ENCODE peak calls at places on chromosomes 6 and 20, in seven cellular contexts. Y is epithelial cell of esophagus; V is anterior cingulate cortex; F is Karpas-422; D is stimulated activated CD8-positive, alpha-beta memory T cell treated with anti-CD3 and anti-CD28 coated beads, Interleukin-2, amount 100 ng/mL, for 1 hour; G is WTC11; T is activated T-helper 1 cell treated with anti-CD3 and anti-CD28 coated beads, Interleukin-2, amount 50 U/mL, for 16 hours. R is an unnamed sample.

GRCh38 chr20:51356871-51357270 is 185.6 kb downstream of the NFATC2 start:
- DNase-seq in F (no peak), D (no peak), V (no peak), Y (no peak), G (no peak), T (no peak), R (no peak)

GRCh38 chr20:2699775-2700413 is 7.3 kb downstream of the EBF4 start:
- DNase-seq in F (no peak), G (no peak), V (no peak), T (no peak), Y (no peak), D (no peak), R (no peak)

GRCh38 chr6:193180-193579 is 99.1 kb upstream of the DUSP22 start:
- DNase-seq in Y (no peak), D (no peak), G (no peak), T (no peak), F (no peak), V (no peak), R (no peak)

GRCh38 chr20:12049125-12049524 is 131.4 kb downstream of the BTBD3 start:
- DNase-seq in F (no peak), T (no peak), G (no peak), D (no peak), Y (no peak), V (no peak), R (peak)

GRCh38 chr6:138000955-138001354 is 106.3 kb downstream of the PERP start:
- DNase-seq in G (no peak), Y (no peak), V (no peak), F (no peak), D (no peak), T (no peak), R (no peak)

GRCh38 chr20:25237610-25238318 is 10.1 kb upstream of the PYGB start:
- DNase-seq in G (no peak), D (no peak), T (peak), Y (peak), F (no peak), V (no peak), R (peak)

GRCh38 chr20:4091332-4092135 is 76.2 kb upstream of the RNF24 start:
- DNase-seq in Y (peak), V (no peak), G (peak), D (no peak), F (peak), T (no peak), R (peak)

GRCh38 chr20:34710568-34710839 is 6.4 kb downstream of the TP53INP2 start:
- DNase-seq in F (no peak), D (no peak), Y (no peak), G (no peak), T (no peak), V (no peak), R (no peak)

GRCh38 chr6:38722037-38722436 is 6.9 kb downstream of the DNAH8 start:
- DNase-seq in F (no peak), Y (no peak), D (no peak), T (no peak), V (no peak), G (no peak), R (no peak)

GRCh38 chr6:119454694-119455093 is 105.1 kb upstream of the MAN1A1 start:
- DNase-seq in G (no peak), F (no peak), Y (no peak), D (no peak), T (no peak), V (no peak), R (no peak)

R was measured in PC-3.